ENCODE peak calls at places on chromosomes 16 and 17, in seven cellular contexts. C, E, B, A, Y, I and Q are unnamed samples.

GRCh38 chr17:4998666-4999428 is 1.1 kb downstream of the KIF1C start:
- DNase-seq in C (peak; percentile 27), E (no peak), B (no peak), A (no peak), Y (no peak), I (no peak), Q (peak; percentile 22)

GRCh38 chr17:13746379-13746778 is 144.7 kb upstream of the HS3ST3A1 start:
- DNase-seq in C (no peak), E (no peak), B (no peak), A (peak; percentile 20), Y (no peak), I (no peak), Q (no peak)

GRCh38 chr17:17419621-17420020 is 57.2 kb upstream of the MED9 start:
- DNase-seq in C (no peak), E (no peak), B (no peak), A (peak; percentile 23), Y (no peak), I (no peak), Q (no peak)

GRCh38 chr16:49868164-49868668 is 12.3 kb upstream of the ZNF423 start:
- DNase-seq in C (no peak), E (no peak), B (no peak), A (no peak), Y (no peak), I (no peak), Q (no peak)

GRCh38 chr17:2892305-2892971 is 96.2 kb downstream of the RAP1GAP2 start:
- DNase-seq in C (peak; percentile 19), E (no peak), B (peak; percentile 19), A (peak; percentile 74), Y (peak; percentile 85), I (no peak), Q (no peak)

GRCh38 chr16:68401871-68402747 is 46.2 kb downstream of the SMPD3 start:
- DNase-seq in C (no peak), E (no peak), B (no peak), A (peak; percentile 20), Y (no peak), I (no peak), Q (no peak)

GRCh38 chr16:8849411-8850011 is 19.3 kb downstream of the CARHSP1 start:
- DNase-seq in C (no peak), E (no peak), B (no peak), A (peak; percentile 84), Y (no peak), I (no peak), Q (peak; percentile 70)

GRCh38 chr17:81143200-81143527 is 22.1 kb upstream of the PVALEF start:
- DNase-seq in C (no peak), E (no peak), B (no peak), A (no peak), Y (no peak), I (no peak), Q (no peak)

GRCh38 chr17:15250459-15250858 is 14.7 kb downstream of the PMP22 start:
- DNase-seq in C (no peak), E (no peak), B (no peak), A (no peak), Y (no peak), I (no peak), Q (no peak)

GRCh38 chr17:29219378-29220047 is 27.1 kb upstream of the CRYBA1 start:
- DNase-seq in C (peak; percentile 56), E (peak; percentile 84), B (peak; percentile 86), A (peak; percentile 90), Y (peak; percentile 63), I (peak; percentile 76), Q (peak; percentile 75)

GRCh38 chr16:3444032-3444388 is 530 bp downstream of the NAA60 start:
- DNase-seq in C (no peak), E (no peak), B (peak; percentile 87), A (peak; percentile 79), Y (peak; percentile 39), I (peak; percentile 22), Q (no peak)

GRCh38 chr17:40598928-40599627 is 33.8 kb upstream of the CCR7 start:
- DNase-seq in C (peak; percentile 45), E (peak; percentile 36), B (no peak), A (peak; percentile 53), Y (no peak), I (peak; percentile 72), Q (no peak)

GRCh38 chr17:79654350-79654959 is 43.6 kb upstream of the RBFOX3 start:
- DNase-seq in C (no peak), E (no peak), B (no peak), A (no peak), Y (no peak), I (no peak), Q (peak; percentile 53)

DNA sequence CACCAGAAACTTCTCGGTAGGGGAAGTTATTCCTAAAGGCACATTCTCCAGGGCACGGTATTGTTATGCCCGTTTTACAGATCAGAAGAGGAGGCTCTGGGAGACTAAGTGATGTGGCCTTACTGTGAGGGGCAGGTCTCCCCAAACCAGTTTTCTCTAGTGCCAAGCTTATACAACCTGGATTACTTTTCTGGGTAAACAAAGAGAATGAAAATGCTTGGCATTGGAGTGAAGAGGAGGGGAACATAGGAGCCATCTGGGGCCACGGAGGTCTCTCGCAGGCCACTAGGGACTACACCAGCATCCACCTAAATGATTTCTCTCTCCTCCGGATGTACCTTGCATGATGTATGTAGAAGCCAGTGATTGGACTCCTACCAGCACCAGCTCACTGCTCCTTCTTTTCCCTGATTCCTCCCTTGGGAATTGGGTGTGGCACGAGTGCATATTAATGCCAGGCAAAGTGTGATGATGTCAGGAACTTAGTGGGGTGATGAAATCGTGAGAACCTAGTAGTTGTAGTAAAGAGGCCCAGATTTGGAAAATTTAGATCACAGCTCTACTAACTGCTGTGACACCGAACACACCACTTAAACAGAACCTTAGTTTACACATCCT is 687 bp downstream of the TOM1L1 start:
- DNase-seq in C (no peak), E (no peak), B (no peak), A (peak; percentile 47), Y (peak; percentile 48), I (no peak), Q (peak; percentile 17)
- H3K4me3 ChIP-seq in C (peak overlapping the region; percentile 62), E (peak overlapping the region; percentile 50), B (no peak overlapping the region), A (peak overlapping the region; percentile 35), Y (peak overlapping the region; percentile 76), I (no peak overlapping the region), Q (peak overlapping the region; percentile 39)

GRCh38 chr17:9226794-9227135 is 205.5 kb downstream of the NTN1 start:
- DNase-seq in C (no peak), E (no peak), B (no peak), A (no peak), Y (no peak), I (no peak), Q (no peak)

GRCh38 chr17:9224485-9224884 is 203.2 kb downstream of the NTN1 start:
- DNase-seq in C (no peak), E (no peak), B (no peak), A (no peak), Y (no peak), I (no peak), Q (no peak)

GRCh38 chr17:9226130-9226793 is 205.0 kb downstream of the NTN1 start:
- DNase-seq in C (no peak), E (no peak), B (no peak), A (no peak), Y (no peak), I (no peak), Q (no peak)

GRCh38 chr17:9223531-9223930 is 202.2 kb downstream of the NTN1 start:
- DNase-seq in C (no peak), E (no peak), B (no peak), A (no peak), Y (no peak), I (no peak), Q (no peak)

DNA sequence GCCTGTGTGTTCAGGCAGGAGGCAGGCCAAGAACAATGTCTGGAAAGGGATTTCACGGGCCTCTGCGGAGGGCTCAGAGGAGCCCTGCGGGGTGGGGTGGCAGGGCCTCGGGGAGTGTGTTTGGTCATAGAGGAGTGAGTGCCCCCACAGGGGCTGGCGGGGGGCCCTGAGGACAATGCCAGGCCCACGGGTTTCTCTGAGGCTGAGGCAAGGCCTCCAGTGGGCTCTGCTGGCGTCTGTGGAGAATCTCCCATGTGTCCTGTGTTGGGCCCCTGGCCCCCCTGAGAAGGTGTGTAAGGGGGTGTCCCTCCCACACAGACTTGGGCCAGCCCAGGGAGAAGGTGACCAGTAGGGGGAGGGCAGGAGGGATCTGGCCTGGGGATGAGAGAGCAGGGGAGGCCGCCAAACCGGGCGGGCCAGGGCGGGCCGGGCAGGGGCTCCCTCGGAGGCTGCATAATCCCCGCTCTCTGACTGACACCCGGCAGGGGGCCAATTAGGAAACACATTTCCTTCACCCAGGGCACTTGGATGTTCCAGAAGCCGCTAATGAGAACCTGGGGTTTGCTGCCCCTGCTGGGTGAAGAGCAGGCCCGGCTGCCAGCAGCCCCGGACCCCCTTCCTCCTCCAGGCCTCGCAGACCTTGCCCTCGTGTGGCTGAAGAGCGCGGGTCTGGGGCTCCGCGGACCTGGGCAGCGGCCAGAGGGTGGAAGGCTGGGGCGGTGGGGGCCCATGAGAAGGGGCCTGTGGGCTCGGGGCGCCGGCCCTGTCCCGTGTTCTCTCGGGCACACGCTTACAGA is 204.2 kb downstream of the NTN1 start:
- DNase-seq in C (no peak), E (no peak), B (no peak), A (peak; percentile 13), Y (no peak), I (no peak), Q (no peak)
- H3K4me3 ChIP-seq in C (no peak overlapping the region), E (no peak overlapping the region), B (no peak overlapping the region), A (no peak overlapping the region), Y (no peak overlapping the region), I (no peak overlapping the region), Q (no peak overlapping the region)

GRCh38 chr17:43581130-43581529 is 35.0 kb upstream of the ETV4 start:
- DNase-seq in C (no peak), E (no peak), B (no peak), A (no peak), Y (no peak), I (no peak), Q (no peak)

GRCh38 chr17:43578352-43578698 is 32.2 kb upstream of the ETV4 start:
- DNase-seq in C (no peak), E (no peak), B (no peak), A (no peak), Y (no peak), I (no peak), Q (no peak)

GRCh38 chr17:43576563-43577229 is 30.6 kb upstream of the ETV4 start:
- DNase-seq in C (peak; percentile 48), E (peak; percentile 72), B (peak; percentile 81), A (peak; percentile 79), Y (peak; percentile 69), I (peak; percentile 64), Q (peak; percentile 53)

GRCh38 chr17:43579570-43580140 is 33.5 kb upstream of the ETV4 start:
- DNase-seq in C (no peak), E (no peak), B (no peak), A (peak; percentile 76), Y (no peak), I (no peak), Q (no peak)

GRCh38 chr17:43578699-43579569 is 32.8 kb upstream of the ETV4 start:
- DNase-seq in C (no peak), E (no peak), B (peak; percentile 85), A (peak; percentile 32), Y (no peak), I (no peak), Q (no peak)
- H3K4me3 ChIP-seq in C (no peak overlapping the region), E (no peak overlapping the region), B (no peak overlapping the region), A (no peak overlapping the region), Y (no peak overlapping the region), I (no peak overlapping the region), Q (no peak overlapping the region)

DNA sequence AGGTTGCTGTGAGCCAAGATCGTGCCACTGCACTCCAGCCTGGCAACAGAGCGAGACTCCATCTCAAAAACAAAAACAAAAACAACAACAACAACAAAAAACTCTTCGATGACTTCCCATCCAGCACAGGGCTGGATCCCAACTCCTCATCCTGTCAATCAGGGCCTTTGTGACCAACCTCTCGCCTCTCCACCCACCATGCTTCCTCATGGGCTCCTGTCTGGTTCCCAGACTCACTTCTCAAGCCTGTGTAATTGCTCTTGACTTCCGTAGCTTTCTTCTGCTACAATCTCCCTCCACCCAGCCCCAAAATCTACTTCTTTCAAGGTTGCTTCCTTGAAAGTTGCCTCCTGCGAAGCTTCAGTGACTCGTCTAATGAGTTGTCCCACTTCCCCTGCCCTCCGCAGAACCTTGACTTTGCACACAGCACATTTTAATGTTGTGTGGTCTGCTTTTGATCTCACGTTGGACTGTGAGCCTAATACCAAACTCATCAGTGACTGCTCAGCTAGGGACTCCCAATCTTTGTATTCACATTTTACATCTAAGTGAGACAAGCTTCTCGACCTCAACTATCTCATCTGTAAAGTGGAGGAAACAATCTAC is 936 bp upstream of the RASL10B start:
- DNase-seq in C (peak; percentile 6), E (no peak), B (no peak), A (no peak), Y (no peak), I (no peak), Q (no peak)
- H3K4me3 ChIP-seq in C (no peak overlapping the region), E (no peak overlapping the region), B (no peak overlapping the region), A (no peak overlapping the region), Y (no peak overlapping the region), I (no peak overlapping the region), Q (no peak overlapping the region)